ENCODE peak calls at places on chromosome 21, in five cellular contexts. W, J, X, L and S are unnamed samples.

GRCh38 chr21:16841917-16842316 is 670.9 kb upstream of the CXADR start:
- DNase-seq in W (no peak), X (no peak), J (no peak), L (no peak), S (no peak)

GRCh38 chr21:43004926-43005325 is 30.6 kb downstream of the PKNOX1 start:
- DNase-seq in L (no peak), J (no peak), X (no peak), W (no peak), S (no peak)

GRCh38 chr21:46125846-46126301 is 28.0 kb downstream of the COL6A2 start:
- DNase-seq in J (peak), L (no peak), X (no peak), W (no peak), S (peak)

GRCh38 chr21:17658931-17659330 is 46.2 kb upstream of the BTG3 start:
- DNase-seq in L (no peak), X (no peak), J (no peak), W (no peak), S (no peak)

GRCh38 chr21:29626787-29627470 is 312.9 kb downstream of the GRIK1 start:
- DNase-seq in X (no peak), L (peak), W (no peak), J (no peak), S (no peak)

GRCh38 chr21:37367758-37368535 is 1.4 kb downstream of the DYRK1A start:
- DNase-seq in W (no peak), L (no peak), J (peak), X (no peak), S (peak)

GRCh38 chr21:24298040-24298439 is 1309.2 kb downstream of the MRPL39 start:
- DNase-seq in L (no peak), W (no peak), J (no peak), X (no peak), S (no peak)

GRCh38 chr21:41054206-41054605 is 113.8 kb upstream of the BACE2 start:
- DNase-seq in L (no peak), W (no peak), J (no peak), X (no peak), S (no peak)

GRCh38 chr21:30984897-30985296 is 53.4 kb downstream of the KRTAP19-8 start:
- DNase-seq in X (no peak), L (no peak), J (no peak), W (no peak), S (no peak)

DNA sequence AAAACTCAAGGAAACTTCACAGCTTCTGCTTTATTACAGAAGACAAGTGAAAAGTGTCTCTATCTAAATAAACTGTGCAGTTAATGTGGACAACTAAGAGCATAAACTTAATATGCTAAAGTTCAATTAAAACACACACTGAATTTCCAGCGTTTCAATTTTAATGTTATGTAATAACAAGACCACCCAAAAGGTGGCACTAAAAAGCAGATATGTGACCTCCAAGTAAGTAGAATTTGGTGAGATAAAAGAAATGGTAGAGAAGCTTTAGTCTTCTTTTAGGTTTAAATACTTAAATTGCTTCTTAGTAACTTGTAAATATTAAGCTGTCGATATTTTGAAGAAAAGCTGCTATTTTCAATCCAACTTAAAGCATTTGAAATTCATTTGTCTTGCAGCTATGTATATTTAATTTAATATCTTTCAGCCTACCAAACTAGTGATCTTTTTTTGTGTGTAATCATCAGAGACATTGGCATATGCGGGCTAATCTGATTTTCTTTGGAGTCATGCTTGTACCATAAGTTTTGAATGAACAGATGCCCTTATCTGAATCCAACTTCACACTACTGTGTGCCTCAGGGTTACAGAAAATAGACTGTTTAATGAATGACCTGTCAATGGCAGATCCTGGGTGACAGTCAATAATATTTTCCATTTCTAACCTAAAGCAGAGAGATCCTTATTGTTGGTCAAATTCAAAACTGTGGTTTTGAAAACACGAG is 36.5 kb upstream of the ADAMTS1 start:
- DNase-seq in J (no peak), W (no peak), L (no peak), X (peak), S (no peak)
- TF ChIP-seq CTCF in J (no peak), W (no peak), L (peak), X (peak), S (no peak)

GRCh38 chr21:38376693-38377092 is 119.9 kb downstream of the KCNJ15 start:
- DNase-seq in W (no peak), X (no peak), L (no peak), J (no peak), S (no peak)
- H3K4me3 ChIP-seq in W (peak), X (no peak), L (no peak), J (no peak), S (peak)

GRCh38 chr21:15061747-15062146 is 3.1 kb downstream of the NRIP1 start:
- DNase-seq in X (no peak), L (no peak), W (no peak), J (no peak), S (no peak)

GRCh38 chr21:15061284-15061683 is 3.5 kb downstream of the NRIP1 start:
- DNase-seq in X (no peak), J (no peak), W (no peak), L (no peak), S (no peak)

GRCh38 chr21:15063821-15064575 is 802 bp downstream of the NRIP1 start:
- DNase-seq in J (peak), W (no peak), X (no peak), L (no peak), S (peak)

GRCh38 chr21:15063081-15063820 is 1.5 kb downstream of the NRIP1 start:
- DNase-seq in L (no peak), W (no peak), J (no peak), X (no peak), S (no peak)

GRCh38 chr21:15062566-15062965 is 2.2 kb downstream of the NRIP1 start:
- DNase-seq in L (no peak), X (no peak), W (no peak), J (no peak), S (no peak)
- TF ChIP-seq CTCF in L (no peak), X (no peak), W (no peak), J (no peak), S (no peak)

DNA sequence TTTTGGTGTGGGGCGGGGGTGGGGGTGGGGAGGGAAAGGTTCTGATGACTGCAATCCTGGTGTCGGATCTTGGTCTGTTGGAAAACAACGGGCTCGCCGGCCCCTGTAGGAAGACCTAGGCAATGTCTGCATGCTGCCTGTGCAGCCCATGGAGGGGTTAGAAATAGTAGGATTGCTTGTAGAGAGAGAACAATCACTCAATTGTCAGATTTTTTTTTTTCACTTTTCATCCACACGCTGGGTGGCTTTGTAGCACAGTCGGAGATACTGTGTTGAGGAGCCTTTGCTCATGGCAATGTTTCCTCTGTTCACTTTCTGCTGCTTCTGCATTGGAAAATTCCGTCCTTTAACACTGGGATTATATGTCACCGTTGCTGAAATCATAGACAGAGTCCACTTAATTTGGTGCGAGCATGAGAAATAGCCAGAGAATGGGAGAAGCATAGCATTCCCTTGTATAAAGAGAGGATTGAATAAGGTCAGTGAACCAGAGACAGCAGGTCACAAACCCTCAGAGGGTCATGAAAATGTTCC is 107.5 kb downstream of the MRPS6 start:
- DNase-seq in X (no peak), L (no peak), W (no peak), J (no peak), S (no peak)
- H3K4me3 ChIP-seq in X (no peak), L (no peak), W (peak), J (no peak), S (no peak)

GRCh38 chr21:45011911-45012660 is 62.3 kb upstream of the ADARB1 start:
- DNase-seq in J (peak), X (peak), L (peak), W (no peak), S (no peak)
- TF ChIP-seq CTCF in J (no peak), X (peak), L (peak), W (no peak), S (no peak)

DNA sequence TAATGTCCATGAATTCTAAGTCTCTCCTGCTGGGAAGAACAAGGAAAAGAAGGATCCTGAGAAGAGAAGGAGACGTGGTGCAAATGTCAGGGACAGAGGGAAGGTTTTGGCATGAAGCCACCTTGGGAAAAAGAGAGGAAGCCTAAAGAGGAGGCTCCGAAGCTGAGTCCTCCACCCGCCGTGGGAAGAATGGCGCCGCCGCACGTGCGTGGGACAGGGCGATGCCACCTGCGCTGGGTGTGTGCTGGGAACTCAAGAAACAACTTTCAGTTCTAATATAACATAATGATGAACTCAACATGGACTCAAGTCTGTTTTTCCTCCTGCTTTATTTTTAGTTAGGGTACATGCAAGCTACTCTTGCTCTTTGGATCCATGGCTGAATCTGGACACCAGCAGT is 362.3 kb upstream of the RUNX1 start:
- DNase-seq in X (no peak), W (no peak), J (no peak), L (no peak), S (no peak)
- H3K4me3 ChIP-seq in X (no peak), W (no peak), J (no peak), L (no peak), S (no peak)

GRCh38 chr21:32467291-32467690 is 54.8 kb downstream of the EVA1C start:
- DNase-seq in X (no peak), W (no peak), L (no peak), J (no peak), S (no peak)
- TF ChIP-seq CTCF in X (no peak), W (no peak), L (no peak), J (no peak), S (no peak)

GRCh38 chr21:44301093-44301492 is 1.2 kb downstream of the PFKL start:
- DNase-seq in X (no peak), J (no peak), L (no peak), W (no peak), S (no peak)
- H3K4me3 ChIP-seq in X (peak), J (no peak), L (peak), W (peak), S (peak)